ENCODE peak calls at places on chromosomes 4 and X, in four cellular contexts. C is stimulated activated CD8-positive, alpha-beta memory T cell treated with anti-CD3 and anti-CD28 coated beads, Interleukin-4, amount 100 ng/mL, for 24 hours; O is mucosa of descending colon; W is ecto neural progenitor cell. H is an unnamed sample.

GRCh38 chr4:3145251-3145908 is 70.9 kb downstream of the HTT start:
- DNase-seq in W (no peak), O (no peak), C (no peak), H (no peak)

GRCh38 chr4:69753666-69754065 is 6.8 kb downstream of the SULT1B1 start:
- DNase-seq in C (no peak), O (no peak), W (no peak), H (no peak)

GRCh38 chrX:106862972-106863688 is 40.0 kb downstream of the RIPPLY1 start:
- DNase-seq in O (peak; percentile 14), W (peak; percentile 52), C (no peak), H (peak; percentile 33)

GRCh38 chrX:103831342-103831802 is 685 bp downstream of the RAB9B start:
- DNase-seq in C (no peak), O (no peak), W (no peak), H (no peak)

GRCh38 chr4:42377497-42377896 is 19.8 kb upstream of the SHISA3 start:
- DNase-seq in W (no peak), C (no peak), O (no peak), H (no peak)

GRCh38 chr4:138555584-138555983 is 313.4 kb upstream of the SLC7A11 start:
- DNase-seq in W (peak; percentile 46), C (no peak), O (no peak), H (peak; percentile 28)

GRCh38 chr4:80361329-80361900 is 25.9 kb downstream of the CFAP299 start:
- DNase-seq in C (no peak), W (no peak), O (no peak), H (no peak)

GRCh38 chr4:1683371-1683902 is 676 bp downstream of the FAM53A start:
- DNase-seq in W (no peak), O (no peak), C (no peak), H (peak; percentile 36)

GRCh38 chrX:37332987-37333658 is 16.0 kb upstream of the PRRG1 start:
- DNase-seq in C (no peak), W (no peak), O (no peak), H (no peak)

GRCh38 chr4:142405021-142405991 is 440.8 kb downstream of the INPP4B start:
- DNase-seq in C (peak; percentile 17), W (peak; percentile 53), O (peak; percentile 39), H (no peak)

H was measured in glutamatergic neuron.